ENCODE peak calls at places on chromosomes 12 and 14, in five cellular contexts. Q, R, J, V and M are unnamed samples.

GRCh38 chr12:12975322-12976077 is 23.5 kb upstream of the GPRC5D start:
- DNase-seq in Q (no peak), R (no peak), J (no peak), V (no peak), M (no peak)

GRCh38 chr12:91349451-91349850 is 166.8 kb upstream of the DCN start:
- DNase-seq in Q (no peak), R (no peak), J (no peak), V (no peak), M (no peak)

GRCh38 chr12:124370851-124371250 is 76.0 kb downstream of the RFLNA start:
- DNase-seq in Q (no peak), R (no peak), J (no peak), V (no peak), M (no peak)

GRCh38 chr14:58131386-58131785 is 20.6 kb downstream of the ARMH4 start:
- DNase-seq in Q (no peak), R (no peak), J (no peak), V (no peak), M (no peak)

GRCh38 chr12:69442894-69443293 is 27.3 kb upstream of the FRS2 start:
- DNase-seq in Q (no peak), R (no peak), J (no peak), V (peak), M (no peak)

GRCh38 chr12:52633383-52633782 is 15.0 kb upstream of the KRT73 start:
- DNase-seq in Q (peak), R (peak), J (no peak), V (no peak), M (no peak)

GRCh38 chr14:90288646-90289355 is 32.4 kb downstream of the PSMC1 start:
- DNase-seq in Q (no peak), R (no peak), J (no peak), V (peak), M (no peak)

GRCh38 chr12:71504471-71504852 is 64.9 kb downstream of the LGR5 start:
- DNase-seq in Q (no peak), R (no peak), J (no peak), V (no peak), M (no peak)

GRCh38 chr14:39097159-39097558 is 5.9 kb downstream of the SEC23A start:
- DNase-seq in Q (no peak), R (no peak), J (no peak), V (no peak), M (no peak)

GRCh38 chr12:116346222-116346621 is 68.7 kb upstream of the MED13L start:
- DNase-seq in Q (no peak), R (peak), J (no peak), V (no peak), M (no peak)

GRCh38 chr12:48115957-48116356 is 3.2 kb upstream of the PFKM start:
- DNase-seq in Q (no peak), R (no peak), J (no peak), V (no peak), M (no peak)

GRCh38 chr12:69969011-69969410 is 144.0 kb downstream of the MYRFL start:
- DNase-seq in Q (no peak), R (no peak), J (no peak), V (no peak), M (no peak)

GRCh38 chr14:90903101-90903500 is 86.9 kb upstream of the TTC7B start:
- DNase-seq in Q (peak), R (no peak), J (peak), V (peak), M (peak)

GRCh38 chr12:88952543-88952942 is 372.3 kb upstream of the KITLG start:
- DNase-seq in Q (no peak), R (no peak), J (no peak), V (no peak), M (no peak)

GRCh38 chr12:74412607-74413230 is 124.9 kb upstream of the ATXN7L3B start:
- DNase-seq in Q (no peak), R (no peak), J (no peak), V (peak), M (no peak)

GRCh38 chr12:75556306-75556899 is 45.0 kb upstream of the KRR1 start:
- DNase-seq in Q (no peak), R (no peak), J (no peak), V (no peak), M (no peak)

GRCh38 chr14:73717998-73718741 is 4.0 kb upstream of the PNMA1 start:
- DNase-seq in Q (no peak), R (peak), J (no peak), V (no peak), M (no peak)